ENCODE peak calls at places on chromosomes 6 and 20, in five cellular contexts. C is upper lobe of left lung, B is K562, P is astrocyte of the spinal cord, O is A549. K is an unnamed sample.

GRCh38 chr20:19095762-19096161 is 116.7 kb upstream of the SLC24A3 start:
- DNase-seq in C (no peak), B (no peak), P (no peak), O (peak), K (no peak)

GRCh38 chr20:58714923-58715708 is 22.5 kb downstream of the NPEPL1 start:
- DNase-seq in C (no peak), B (no peak), P (no peak), O (no peak), K (no peak)

GRCh38 chr6:35919827-35920751 is 809 bp downstream of the SRPK1 start:
- DNase-seq in C (peak), B (peak), P (peak), O (peak), K (no peak)

GRCh38 chr6:170423030-170423429 is 116.5 kb downstream of the FAM120B start:
- DNase-seq in C (peak), B (no peak), P (no peak), O (no peak), K (no peak)

GRCh38 chr20:44495802-44496481 is 20.3 kb downstream of the TTPAL start:
- DNase-seq in C (no peak), B (no peak), P (peak), O (peak), K (no peak)

GRCh38 chr6:40792183-40792582 is 205.0 kb upstream of the LRFN2 start:
- DNase-seq in C (no peak), B (no peak), P (no peak), O (no peak), K (no peak)

GRCh38 chr20:50415031-50415515 is 95.1 kb upstream of the PTPN1 start:
- DNase-seq in C (no peak), B (no peak), P (no peak), O (no peak), K (peak)

GRCh38 chr6:123965894-123966293 is 162.2 kb downstream of the NKAIN2 start:
- DNase-seq in C (no peak), B (no peak), P (peak), O (peak), K (no peak)

GRCh38 chr6:154319231-154319858 is 37.3 kb downstream of the IPCEF1 start:
- DNase-seq in C (no peak), B (no peak), P (peak), O (no peak), K (no peak)

GRCh38 chr20:61162506-61162905 is 89.6 kb upstream of the CDH4 start:
- DNase-seq in C (no peak), B (no peak), P (no peak), O (no peak), K (no peak)

GRCh38 chr6:44224154-44224977 is 971 bp downstream of the SLC29A1 start:
- DNase-seq in C (no peak), B (no peak), P (no peak), O (no peak), K (no peak)

GRCh38 chr20:63441136-63441776 is 31.2 kb downstream of the KCNQ2 start:
- DNase-seq in C (peak), B (no peak), P (no peak), O (no peak), K (no peak)

GRCh38 chr20:63252157-63252780 is 2.0 kb downstream of the NKAIN4 start:
- DNase-seq in C (no peak), B (no peak), P (no peak), O (no peak), K (peak)

GRCh38 chr6:7728855-7729590 is 3.1 kb downstream of the BMP6 start:
- DNase-seq in C (no peak), B (no peak), P (no peak), O (no peak), K (no peak)

GRCh38 chr6:117352466-117353081 is 73.2 kb downstream of the ROS1 start:
- DNase-seq in C (no peak), B (peak), P (peak), O (peak), K (no peak)

GRCh38 chr6:39330057-39330456 is 7.6 kb upstream of the KCNK16 start:
- DNase-seq in C (no peak), B (no peak), P (no peak), O (no peak), K (no peak)

GRCh38 chr6:169858293-169858934 is 107.0 kb downstream of the ERMARD start:
- DNase-seq in C (no peak), B (no peak), P (no peak), O (no peak), K (no peak)

GRCh38 chr20:58547527-58548475 is 32.6 kb upstream of the APCDD1L start:
- DNase-seq in C (no peak), B (no peak), P (peak), O (no peak), K (no peak)

GRCh38 chr20:63641146-63641791 is 12.0 kb downstream of the STMN3 start:
- DNase-seq in C (peak), B (peak), P (peak), O (peak), K (no peak)

GRCh38 chr6:29424575-29424974 is 9.8 kb downstream of the OR12D1 start:
- DNase-seq in C (no peak), B (no peak), P (no peak), O (no peak), K (no peak)

GRCh38 chr6:131937703-131938631 is 13.2 kb downstream of the CCN2 start:
- DNase-seq in C (no peak), B (no peak), P (peak), O (peak), K (no peak)

GRCh38 chr6:74932214-74932923 is 273.5 kb downstream of the COL12A1 start:
- DNase-seq in C (no peak), B (no peak), P (no peak), O (no peak), K (no peak)

GRCh38 chr20:57004416-57004815 is 262.0 kb downstream of the BMP7 start:
- DNase-seq in C (no peak), B (no peak), P (no peak), O (no peak), K (no peak)

GRCh38 chr20:57005146-57005933 is 261.1 kb downstream of the BMP7 start:
- DNase-seq in C (no peak), B (no peak), P (no peak), O (no peak), K (no peak)

GRCh38 chr20:57007171-57007540 is 259.3 kb downstream of the BMP7 start:
- DNase-seq in C (no peak), B (no peak), P (no peak), O (no peak), K (no peak)

GRCh38 chr20:57008217-57008616 is 258.2 kb downstream of the BMP7 start:
- DNase-seq in C (no peak), B (no peak), P (no peak), O (peak), K (no peak)

GRCh38 chr20:57006411-57007170 is 259.9 kb downstream of the BMP7 start:
- DNase-seq in C (no peak), B (no peak), P (peak), O (peak), K (no peak)
- H3K4me3 ChIP-seq in C (no peak), B (no peak), P (no peak), O (no peak), K (no peak)

GRCh38 chr6:161836643-161837448 is 563.0 kb upstream of the AGPAT4 start:
- DNase-seq in C (no peak), B (no peak), P (peak), O (peak), K (no peak)
- TF ChIP-seq CTCF in C (no peak), B (peak), P (peak), O (peak), K (peak)

DNA sequence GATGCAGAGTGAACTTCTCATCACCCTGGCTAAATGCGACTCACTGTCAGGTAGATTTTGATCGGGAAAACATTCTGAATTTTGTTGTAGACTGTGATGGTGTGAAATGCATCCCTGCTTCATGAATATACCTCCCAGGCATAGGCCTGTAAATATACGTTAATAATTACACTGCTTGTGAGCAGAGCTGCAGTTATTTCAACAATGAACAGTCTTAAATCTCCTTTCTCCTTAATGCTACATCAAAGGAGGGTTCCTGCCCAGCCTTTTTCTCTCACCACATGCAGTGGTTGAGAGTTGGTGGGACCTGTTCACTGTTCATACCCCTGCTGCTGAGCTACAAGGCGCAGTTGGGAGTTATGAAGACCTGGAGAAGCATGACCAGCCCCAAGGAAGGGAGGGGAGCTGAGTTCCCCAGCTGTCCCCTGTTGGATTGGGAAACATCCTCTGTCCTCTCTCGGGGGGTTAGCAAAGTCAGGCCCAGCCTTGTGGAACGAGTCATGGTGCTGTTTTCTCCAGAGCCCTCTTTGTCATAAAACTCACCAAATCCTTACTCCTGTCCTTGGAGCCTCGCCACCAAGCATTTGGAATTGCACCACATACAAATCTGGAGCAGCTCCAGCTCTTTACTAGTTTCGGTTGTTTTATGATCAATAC is 111.8 kb upstream of the FOXQ1 start:
- DNase-seq in C (no peak), B (no peak), P (no peak), O (no peak), K (no peak)
- H3K4me3 ChIP-seq in C (no peak), B (no peak), P (no peak), O (no peak), K (no peak)

GRCh38 chr6:13767121-13767794 is 47.1 kb downstream of the MCUR1 start:
- DNase-seq in C (no peak), B (no peak), P (peak), O (no peak), K (peak)
- TF ChIP-seq CTCF in C (peak), B (no peak), P (no peak), O (no peak), K (no peak)

DNA sequence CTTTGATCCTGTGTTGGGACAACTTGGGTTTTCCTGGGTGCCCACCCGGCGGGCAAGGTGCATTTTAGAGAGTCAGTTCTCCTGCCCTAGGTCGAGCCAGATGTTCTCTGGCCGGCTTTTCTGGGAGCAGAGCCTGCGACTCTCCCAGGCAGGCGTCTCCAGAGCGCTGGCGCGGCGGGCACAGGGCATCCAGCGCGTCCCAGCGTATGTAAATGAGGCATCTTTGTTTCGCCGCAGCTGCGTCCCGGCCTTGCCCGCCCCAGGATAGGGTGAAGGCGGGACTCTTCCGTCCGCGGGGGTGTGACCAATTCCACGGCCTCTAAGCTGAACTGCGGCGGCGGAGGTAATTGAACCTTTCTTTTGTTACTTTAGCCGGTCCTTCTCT is 9.1 kb downstream of the GRIK2 start:
- DNase-seq in C (peak), B (no peak), P (no peak), O (no peak), K (peak)
- H3K4me3 ChIP-seq in C (no peak), B (no peak), P (peak), O (peak), K (peak)

DNA sequence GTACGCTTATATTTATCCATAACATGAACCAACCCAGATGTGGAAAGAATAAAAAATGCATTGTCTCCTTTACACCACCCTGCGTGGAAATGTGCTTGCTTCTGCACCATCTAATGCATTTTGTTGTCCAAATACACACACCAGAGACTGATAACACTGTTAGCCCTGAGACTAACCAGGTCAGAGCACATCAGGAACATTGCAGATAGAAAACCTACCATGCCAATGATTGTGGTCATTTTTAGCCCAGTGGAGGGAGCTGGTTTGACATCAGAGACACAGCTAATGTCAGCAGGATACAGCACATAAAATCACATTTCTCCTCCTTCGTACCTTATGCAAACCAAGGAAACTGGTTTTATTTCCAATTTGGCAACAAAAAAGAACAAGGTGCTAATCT is 528.7 kb downstream of the DOK5 start:
- DNase-seq in C (no peak), B (no peak), P (no peak), O (no peak), K (no peak)
- TF ChIP-seq CTCF in C (no peak), B (no peak), P (no peak), O (no peak), K (no peak)

GRCh38 chr20:51565298-51565697 is 22.8 kb upstream of the NFATC2 start:
- DNase-seq in C (no peak), B (no peak), P (no peak), O (no peak), K (no peak)
- H3K4me3 ChIP-seq in C (no peak), B (no peak), P (no peak), O (no peak), K (no peak)

DNA sequence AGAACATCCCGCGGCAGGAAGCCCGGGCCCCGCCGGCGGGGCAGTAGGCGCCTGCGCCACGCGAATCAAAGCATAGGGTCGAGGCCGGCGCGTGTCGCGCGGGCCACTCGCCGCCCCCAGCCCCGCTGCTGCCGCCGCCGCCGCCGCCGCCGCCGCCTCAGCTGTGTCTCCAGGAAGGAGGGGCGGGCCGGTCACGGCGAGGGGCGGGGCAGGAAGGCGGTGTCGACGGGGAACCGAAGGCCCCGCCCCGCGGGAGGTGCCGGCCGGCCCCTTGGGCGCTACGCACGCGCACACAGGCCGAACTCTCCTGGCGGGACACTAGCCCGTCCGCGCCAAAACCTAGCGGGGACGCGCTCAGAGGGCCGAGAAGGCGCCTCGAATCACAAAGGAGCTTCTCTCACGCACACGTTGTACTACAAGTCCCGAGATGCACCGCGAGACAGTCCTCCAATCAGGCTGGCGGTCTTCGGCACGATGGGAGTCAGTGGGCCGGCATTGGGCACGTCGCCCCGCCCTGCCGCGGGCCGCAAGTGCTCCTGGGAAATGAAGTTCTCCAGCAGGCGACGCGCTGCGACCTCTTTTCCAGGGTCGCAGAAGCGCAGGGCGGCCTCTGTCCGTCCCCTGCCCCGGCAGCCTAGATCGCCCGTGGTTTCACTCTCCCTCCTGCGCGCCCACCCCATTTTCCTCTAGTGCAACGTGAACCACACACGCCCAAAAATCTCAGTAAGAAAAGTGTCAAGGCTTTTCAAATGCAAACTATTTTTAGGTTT is at the start of gene RALGAPA2:
- DNase-seq in C (peak), B (peak), P (peak), O (peak), K (peak)
- TF ChIP-seq CTCF in C (peak), B (no peak), P (no peak), O (no peak), K (peak)

DNA sequence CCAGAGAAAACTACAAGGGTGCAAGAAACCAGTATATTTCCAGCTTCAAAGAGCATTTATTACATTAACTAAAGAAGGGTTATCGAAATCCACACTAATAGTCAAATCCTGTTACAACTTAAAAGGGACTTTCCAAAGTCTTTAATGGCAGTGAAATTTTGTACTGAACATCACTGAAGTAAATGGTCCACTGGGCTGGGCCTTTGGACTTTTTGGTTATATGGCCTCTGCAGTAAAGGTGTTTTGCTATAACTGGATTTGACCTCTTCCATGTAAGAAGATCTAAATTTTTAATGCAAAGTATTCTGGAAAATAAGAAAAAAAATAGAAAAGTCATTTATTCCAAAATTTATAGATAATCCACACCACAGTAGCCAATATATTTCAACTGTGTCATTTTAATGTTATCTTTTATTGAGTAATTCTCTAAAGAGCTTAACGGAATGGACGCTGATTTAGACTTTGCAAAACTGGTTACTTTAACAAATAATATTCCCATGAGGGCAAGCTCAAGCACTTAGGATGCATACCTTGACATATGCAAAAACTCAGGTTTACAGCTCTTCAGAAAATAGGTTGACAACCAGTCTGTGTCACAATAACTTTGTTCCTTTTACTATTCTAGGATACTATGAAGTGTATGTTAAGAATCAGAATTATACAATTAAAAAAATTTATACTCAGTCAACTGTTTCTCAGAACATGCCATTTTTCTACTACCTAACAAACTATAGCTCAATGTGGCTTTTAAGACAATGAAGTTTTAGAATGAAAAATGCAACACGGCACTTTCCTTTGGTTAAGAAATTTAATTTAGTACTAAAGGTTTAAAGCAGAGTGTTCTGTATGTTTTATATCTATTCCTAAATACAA is 7.0 kb downstream of the RBM39 start:
- DNase-seq in C (no peak), B (no peak), P (no peak), O (no peak), K (no peak)
- H3K4me3 ChIP-seq in C (no peak), B (no peak), P (no peak), O (no peak), K (peak)